ENCODE peak calls at places on chromosome 3, in six cellular contexts. M, T, Z, P, R and W are unnamed samples.

GRCh38 chr3:188170461-188171459 is 16.8 kb downstream of the LPP start:
- DNase-seq in P (peak; percentile 22), T (no peak), Z (no peak), R (no peak), M (peak; percentile 60), W (no peak)

GRCh38 chr3:50189274-50189673 is 2.1 kb upstream of the GNAT1 start:
- DNase-seq in T (peak; percentile 23), R (peak; percentile 51), Z (peak; percentile 51), M (no peak), P (peak; percentile 91), W (peak; percentile 14)

GRCh38 chr3:17195192-17195611 is 310.4 kb downstream of the PLCL2 start:
- DNase-seq in P (no peak), R (peak; percentile 84), Z (peak; percentile 70), T (no peak), M (no peak), W (no peak)

GRCh38 chr3:54713455-54713854 is 214.4 kb downstream of the LRTM1 start:
- DNase-seq in T (no peak), R (no peak), M (no peak), P (no peak), Z (no peak), W (no peak)

GRCh38 chr3:152474585-152474984 is 205.9 kb downstream of the MBNL1 start:
- DNase-seq in M (no peak), T (peak; percentile 15), Z (no peak), R (peak; percentile 24), P (no peak), W (no peak)

GRCh38 chr3:188261011-188261410 is 107.1 kb downstream of the LPP start:
- DNase-seq in M (no peak), R (no peak), Z (no peak), P (no peak), T (no peak), W (no peak)

GRCh38 chr3:31116651-31117050 is 222.2 kb upstream of the GADL1 start:
- DNase-seq in Z (no peak), P (no peak), T (no peak), R (no peak), M (no peak), W (no peak)

GRCh38 chr3:168095611-168096209 is at the start of gene GOLIM4:
- DNase-seq in M (peak; percentile 2), R (peak; percentile 99), Z (peak; percentile 91), T (peak; percentile 53), P (peak; percentile 98), W (peak; percentile 83)

GRCh38 chr3:154122912-154123559 is 1.8 kb downstream of the ARHGEF26 start:
- DNase-seq in M (no peak), T (no peak), P (no peak), Z (no peak), R (no peak), W (no peak)

GRCh38 chr3:182533394-182533793 is 259.9 kb upstream of the ATP11B start:
- DNase-seq in P (no peak), M (no peak), T (peak; percentile 72), Z (no peak), R (peak; percentile 60), W (peak; percentile 63)

GRCh38 chr3:144053121-144053520 is 81.5 kb downstream of the DIPK2A start:
- DNase-seq in Z (no peak), R (no peak), T (no peak), M (no peak), P (no peak), W (no peak)

GRCh38 chr3:158659454-158660237 is 12.8 kb downstream of the LXN start:
- DNase-seq in T (peak; percentile 41), Z (peak; percentile 1), R (peak; percentile 52), P (peak; percentile 71), M (peak; percentile 64), W (no peak)

GRCh38 chr3:51874889-51875288 is 512 bp downstream of the IQCF5 start:
- DNase-seq in P (no peak), R (no peak), Z (no peak), M (no peak), T (no peak), W (no peak)

GRCh38 chr3:143843607-143844006 is 4.7 kb downstream of the SLC9A9 start:
- DNase-seq in M (no peak), P (no peak), R (no peak), T (no peak), Z (no peak), W (no peak)

GRCh38 chr3:125300416-125300815 is 74.7 kb downstream of the ZNF148 start:
- DNase-seq in T (no peak), P (no peak), M (no peak), Z (no peak), R (no peak), W (no peak)

GRCh38 chr3:159432721-159433300 is 555.8 kb upstream of the IL12A start:
- DNase-seq in M (no peak), Z (no peak), P (no peak), R (no peak), T (no peak), W (no peak)

GRCh38 chr3:125212096-125212508 is 446 bp downstream of the SLC12A8 start:
- DNase-seq in R (no peak), P (no peak), Z (no peak), T (no peak), M (no peak), W (no peak)

GRCh38 chr3:66557166-66557565 is 56.3 kb upstream of the LRIG1 start:
- DNase-seq in T (no peak), M (no peak), Z (no peak), R (no peak), P (no peak), W (no peak)

GRCh38 chr3:159830523-159831151 is 158.0 kb upstream of the IL12A start:
- DNase-seq in M (no peak), Z (no peak), R (no peak), T (no peak), P (no peak), W (no peak)

GRCh38 chr3:197303452-197303851 is 5.0 kb upstream of the DLG1 start:
- DNase-seq in Z (no peak), M (no peak), T (no peak), P (no peak), R (no peak), W (no peak)